ENCODE peak calls at places on chromosomes 7 and 10, in eight cellular contexts. Y is GM23248, K is OCI-LY7, J is neural progenitor cell, S is PC-3, U is GM23338, H is HCT116, Z is SK-N-SH. F is an unnamed sample.
A peak's percentile ranks its signal among the peaks of the same experiment; 100 is the strongest.

GRCh38 chr7:44305564-44306507 is 19.6 kb downstream of the CAMK2B start:
- DNase-seq in Y (no peak), K (no peak), J (no peak), S (no peak), U (no peak), H (no peak), Z (no peak), F (peak; percentile 1)

GRCh38 chr10:27252267-27253000 is 11.8 kb upstream of the ACBD5 start:
- DNase-seq in Y (peak; percentile 70), K (no peak), J (peak; percentile 57), S (no peak), U (peak; percentile 86), H (no peak), Z (no peak), F (peak; percentile 78)

GRCh38 chr10:91838199-91838598 is 40.0 kb downstream of the TNKS2 start:
- DNase-seq in Y (no peak), K (no peak), J (no peak), S (no peak), U (no peak), H (no peak), Z (peak; percentile 52), F (no peak)

GRCh38 chr7:47400001-47400400 is 181.9 kb downstream of the TNS3 start:
- DNase-seq in Y (no peak), K (no peak), J (no peak), S (no peak), U (no peak), H (no peak), Z (no peak), F (no peak)

GRCh38 chr10:47091421-47091820 is 180.2 kb downstream of the PTPN20 start:
- DNase-seq in Y (no peak), K (no peak), J (no peak), S (no peak), U (no peak), H (no peak), Z (no peak), F (no peak)

GRCh38 chr10:47366056-47366631 is 17.9 kb downstream of the ZNF488 start:
- DNase-seq in Y (no peak), K (no peak), J (no peak), S (no peak), U (no peak), H (no peak), Z (no peak), F (no peak)

GRCh38 chr7:101163281-101164070 is 1.9 kb downstream of the VGF start:
- DNase-seq in Y (peak; percentile 30), K (no peak), J (peak; percentile 63), S (peak; percentile 47), U (peak; percentile 72), H (peak; percentile 73), Z (peak; percentile 88), F (no peak)

GRCh38 chr7:66664590-66665293 is 36.1 kb downstream of the KCTD7 start:
- DNase-seq in Y (no peak), K (no peak), J (no peak), S (no peak), U (peak; percentile 24), H (no peak), Z (peak; percentile 21), F (no peak)

GRCh38 chr7:100875356-100875751 is 451 bp downstream of the SRRT start:
- DNase-seq in Y (peak; percentile 53), K (peak; percentile 58), J (peak; percentile 47), S (peak; percentile 20), U (peak; percentile 59), H (no peak), Z (peak; percentile 81), F (peak; percentile 60)

GRCh38 chr7:31603076-31603475 is 83.9 kb upstream of the PPP1R17 start:
- DNase-seq in Y (peak; percentile 16), K (no peak), J (no peak), S (peak; percentile 24), U (no peak), H (no peak), Z (no peak), F (no peak)

GRCh38 chr7:99092064-99092720 is 51.7 kb downstream of the SMURF1 start:
- DNase-seq in Y (no peak), K (no peak), J (no peak), S (no peak), U (no peak), H (no peak), Z (no peak), F (no peak)

GRCh38 chr7:124057872-124058271 is 25.0 kb upstream of the TMEM229A start:
- DNase-seq in Y (no peak), K (no peak), J (no peak), S (no peak), U (no peak), H (no peak), Z (peak; percentile 28), F (no peak)

GRCh38 chr7:51249187-51249945 is 67.2 kb downstream of the COBL start:
- DNase-seq in Y (no peak), K (no peak), J (no peak), S (peak; percentile 79), U (no peak), H (peak; percentile 63), Z (no peak), F (no peak)

GRCh38 chr10:2929859-2930258 is 137.5 kb upstream of the PFKP start:
- DNase-seq in Y (no peak), K (no peak), J (peak; percentile 50), S (no peak), U (no peak), H (no peak), Z (no peak), F (no peak)

GRCh38 chr10:2926918-2927660 is 140.3 kb upstream of the PFKP start:
- DNase-seq in Y (no peak), K (no peak), J (no peak), S (no peak), U (no peak), H (no peak), Z (no peak), F (no peak)

GRCh38 chr10:2929457-2929856 is 137.9 kb upstream of the PFKP start:
- DNase-seq in Y (no peak), K (no peak), J (peak; percentile 84), S (no peak), U (peak; percentile 24), H (no peak), Z (no peak), F (no peak)

GRCh38 chr10:2925631-2926030 is 141.7 kb upstream of the PFKP start:
- DNase-seq in Y (no peak), K (no peak), J (no peak), S (peak; percentile 51), U (no peak), H (no peak), Z (no peak), F (no peak)

DNA sequence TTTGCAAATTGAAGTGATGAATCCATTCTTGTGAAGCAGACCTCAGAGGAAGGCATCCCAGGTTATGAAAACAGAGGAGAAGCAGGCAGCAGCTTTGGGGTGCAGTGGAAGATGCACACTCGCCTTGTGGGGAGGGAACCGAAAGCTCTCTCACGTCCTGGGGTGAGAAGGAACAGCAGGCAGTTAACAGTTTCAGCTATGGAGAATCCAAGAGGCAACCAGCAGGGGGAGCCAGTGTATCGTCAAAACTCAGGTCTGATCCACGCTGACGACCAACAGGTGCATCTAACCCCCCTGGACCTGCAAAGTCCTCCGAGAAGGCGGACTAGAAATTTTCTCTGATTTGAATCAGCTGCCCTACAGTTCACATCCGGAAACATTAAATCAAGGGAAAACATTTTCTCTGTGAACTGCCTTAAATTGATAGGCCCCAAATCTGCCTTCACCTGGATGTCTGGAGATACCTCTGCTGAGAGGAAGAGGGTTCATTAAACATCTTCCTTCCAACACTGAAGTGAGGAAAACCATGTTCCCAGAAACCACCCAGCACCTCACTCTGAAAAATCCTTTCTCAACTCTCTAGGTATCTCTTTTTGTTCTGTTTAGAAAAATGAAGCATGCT is 139.0 kb upstream of the PFKP start:
- DNase-seq in Y (peak; percentile 67), K (peak; percentile 54), J (peak; percentile 86), S (peak; percentile 54), U (peak; percentile 90), H (peak; percentile 51), Z (peak; percentile 84), F (peak; percentile 82)
- H3K4me3 ChIP-seq in Y (no peak overlapping the region), K (no peak overlapping the region), J (no peak overlapping the region), S (no peak overlapping the region), U (no peak overlapping the region), H (peak overlapping the region; percentile 17), Z (peak overlapping the region; percentile 28), F (no peak overlapping the region)

GRCh38 chr10:86155034-86155656 is 211.4 kb downstream of the GRID1 start:
- DNase-seq in Y (no peak), K (no peak), J (peak; percentile 18), S (no peak), U (peak; percentile 22), H (no peak), Z (peak; percentile 53), F (no peak)

GRCh38 chr10:86152354-86152753 is 214.2 kb downstream of the GRID1 start:
- DNase-seq in Y (no peak), K (no peak), J (no peak), S (no peak), U (no peak), H (no peak), Z (no peak), F (no peak)

GRCh38 chr10:86153751-86154150 is 212.8 kb downstream of the GRID1 start:
- DNase-seq in Y (no peak), K (no peak), J (no peak), S (no peak), U (no peak), H (no peak), Z (no peak), F (no peak)

GRCh38 chr10:86151613-86152012 is 215.0 kb downstream of the GRID1 start:
- DNase-seq in Y (no peak), K (no peak), J (no peak), S (no peak), U (no peak), H (no peak), Z (no peak), F (no peak)

GRCh38 chr10:86152911-86153310 is 213.7 kb downstream of the GRID1 start:
- DNase-seq in Y (no peak), K (no peak), J (no peak), S (no peak), U (no peak), H (no peak), Z (no peak), F (no peak)
- TF ChIP-seq EZH2phosphoT487 in Y (no peak), K (no peak), J (no peak), S (no peak), U (no peak), H (no peak), Z (no peak), F (no peak)

DNA sequence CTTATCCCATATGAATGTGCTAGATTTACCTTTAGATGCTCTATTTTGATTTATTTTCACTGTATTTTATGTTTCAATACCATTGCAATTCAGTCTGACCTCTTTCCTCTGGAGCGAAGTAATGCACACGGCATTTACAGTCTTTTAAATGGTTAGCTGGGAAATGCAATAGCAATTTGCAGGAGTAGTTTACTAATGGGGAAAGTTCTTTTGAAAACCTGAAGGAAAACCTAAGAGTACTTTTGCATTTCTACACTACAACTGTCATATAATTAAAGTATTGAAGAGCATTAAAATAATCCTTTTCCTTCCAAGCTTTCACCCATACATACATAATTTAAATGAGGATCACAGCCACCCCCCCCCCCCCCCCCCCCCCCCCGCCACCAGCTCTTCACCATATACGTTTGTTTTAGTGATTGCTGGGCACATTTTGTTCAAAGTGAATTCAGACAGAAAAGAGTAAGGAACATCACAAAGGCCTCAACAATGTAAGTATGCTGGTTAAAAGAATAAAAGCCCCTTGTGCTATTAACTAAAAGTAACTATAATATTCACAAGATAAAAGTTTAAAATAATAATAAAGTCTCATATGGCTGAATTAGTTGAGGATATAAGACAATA is 3.5 kb downstream of the SKIDA1 start:
- DNase-seq in Y (no peak), K (no peak), J (peak; percentile 24), S (no peak), U (no peak), H (no peak), Z (no peak), F (no peak)
- H3K4me3 ChIP-seq in Y (no peak overlapping the region), K (no peak overlapping the region), J (peak overlapping the region; percentile 97), S (no peak overlapping the region), U (peak overlapping the region; percentile 24), H (no peak overlapping the region), Z (no peak overlapping the region), F (no peak overlapping the region)

GRCh38 chr10:11713186-11713743 is 28.9 kb upstream of the ECHDC3 start:
- DNase-seq in Y (peak; percentile 33), K (no peak), J (no peak), S (no peak), U (no peak), H (no peak), Z (no peak), F (peak; percentile 55)
- TF ChIP-seq EZH2phosphoT487 in Y (no peak), K (no peak), J (no peak), S (no peak), U (no peak), H (no peak), Z (no peak), F (no peak)

F was measured in hepatocyte.